ENCODE peak calls at places on chromosomes 3 and 15, in five cellular contexts. One of them, this sample, is unnamed.
A peak's percentile ranks its signal among the peaks of the same experiment; 100 is the strongest.

GRCh38 chr3:39748002-39748401 is 61.4 kb upstream of the MYRIP start:
- DNase-seq in Caco-2: no peak
- DNase-seq in stomach: no peak
- DNase-seq in thoracic aorta: no peak
- DNase-seq in fibroblast of lung: no peak
- DNase-seq in this sample: no peak

GRCh38 chr3:127444761-127445160 is 145.8 kb downstream of the TPRA1 start:
- DNase-seq in Caco-2: no peak
- DNase-seq in stomach: peak; percentile 14
- DNase-seq in thoracic aorta: no peak
- DNase-seq in fibroblast of lung: no peak
- DNase-seq in this sample: no peak

GRCh38 chr3:47016934-47017435 is 37.5 kb downstream of the NBEAL2 start:
- DNase-seq in Caco-2: no peak
- DNase-seq in stomach: no peak
- DNase-seq in thoracic aorta: no peak
- DNase-seq in fibroblast of lung: peak; percentile 53
- DNase-seq in this sample: peak; percentile 88

GRCh38 chr3:66053009-66053782 is 14.5 kb upstream of the MAGI1 start:
- DNase-seq in Caco-2: no peak
- DNase-seq in stomach: peak; percentile 61
- DNase-seq in thoracic aorta: no peak
- DNase-seq in fibroblast of lung: no peak
- DNase-seq in this sample: no peak

GRCh38 chr15:95894407-95894956 is 436.0 kb upstream of the NR2F2 start:
- DNase-seq in Caco-2: no peak
- DNase-seq in stomach: no peak
- DNase-seq in thoracic aorta: no peak
- DNase-seq in fibroblast of lung: peak; percentile 28
- DNase-seq in this sample: no peak

GRCh38 chr3:134364061-134364935 is 9.9 kb downstream of the AMOTL2 start:
- DNase-seq in Caco-2: peak; percentile 97
- DNase-seq in stomach: peak; percentile 94
- DNase-seq in thoracic aorta: peak; percentile 85
- DNase-seq in fibroblast of lung: peak; percentile 95
- DNase-seq in this sample: peak; percentile 99

GRCh38 chr3:185733980-185734724 is 90.7 kb downstream of the IGF2BP2 start:
- DNase-seq in Caco-2: peak; percentile 78
- DNase-seq in stomach: peak; percentile 59
- DNase-seq in thoracic aorta: no peak
- DNase-seq in fibroblast of lung: peak; percentile 89
- DNase-seq in this sample: peak; percentile 88

GRCh38 chr15:31550211-31550848 is 223.7 kb downstream of the KLF13 start:
- DNase-seq in Caco-2: no peak
- DNase-seq in stomach: no peak
- DNase-seq in thoracic aorta: no peak
- DNase-seq in fibroblast of lung: no peak
- DNase-seq in this sample: no peak

GRCh38 chr3:111924283-111924682 is 54.5 kb upstream of the ABHD10 start:
- DNase-seq in Caco-2: no peak
- DNase-seq in stomach: peak; percentile 86
- DNase-seq in thoracic aorta: peak; percentile 59
- DNase-seq in fibroblast of lung: no peak
- DNase-seq in this sample: no peak

GRCh38 chr3:46400000-46400734 is 6.7 kb downstream of the CCR5AS start:
- DNase-seq in Caco-2: no peak
- DNase-seq in stomach: no peak
- DNase-seq in thoracic aorta: no peak
- DNase-seq in fibroblast of lung: peak; percentile 74
- DNase-seq in this sample: peak; percentile 22

GRCh38 chr3:96814581-96815567 is at the start of gene EPHA6:
- DNase-seq in Caco-2: no peak
- DNase-seq in stomach: no peak
- DNase-seq in thoracic aorta: no peak
- DNase-seq in fibroblast of lung: no peak
- DNase-seq in this sample: no peak

GRCh38 chr3:137110392-137110996 is 152.7 kb downstream of the IL20RB start:
- DNase-seq in Caco-2: no peak
- DNase-seq in stomach: no peak
- DNase-seq in thoracic aorta: no peak
- DNase-seq in fibroblast of lung: peak; percentile 39
- DNase-seq in this sample: peak; percentile 26

GRCh38 chr15:69828181-69828828 is 269.4 kb downstream of the TLE3 start:
- DNase-seq in Caco-2: no peak
- DNase-seq in stomach: no peak
- DNase-seq in thoracic aorta: no peak
- DNase-seq in fibroblast of lung: no peak
- DNase-seq in this sample: no peak

GRCh38 chr3:65575376-65575840 is 463.3 kb downstream of the MAGI1 start:
- DNase-seq in Caco-2: no peak
- DNase-seq in stomach: no peak
- DNase-seq in thoracic aorta: no peak
- DNase-seq in fibroblast of lung: peak; percentile 96
- DNase-seq in this sample: peak; percentile 86

GRCh38 chr3:150449169-150449721 is 41.1 kb downstream of the TSC22D2 start:
- DNase-seq in Caco-2: no peak
- DNase-seq in stomach: no peak
- DNase-seq in thoracic aorta: no peak
- DNase-seq in fibroblast of lung: peak; percentile 74
- DNase-seq in this sample: peak; percentile 77

GRCh38 chr15:49040151-49040550 is 6.1 kb downstream of the SECISBP2L start:
- DNase-seq in Caco-2: no peak
- DNase-seq in stomach: no peak
- DNase-seq in thoracic aorta: no peak
- DNase-seq in fibroblast of lung: no peak
- DNase-seq in this sample: no peak

DNA sequence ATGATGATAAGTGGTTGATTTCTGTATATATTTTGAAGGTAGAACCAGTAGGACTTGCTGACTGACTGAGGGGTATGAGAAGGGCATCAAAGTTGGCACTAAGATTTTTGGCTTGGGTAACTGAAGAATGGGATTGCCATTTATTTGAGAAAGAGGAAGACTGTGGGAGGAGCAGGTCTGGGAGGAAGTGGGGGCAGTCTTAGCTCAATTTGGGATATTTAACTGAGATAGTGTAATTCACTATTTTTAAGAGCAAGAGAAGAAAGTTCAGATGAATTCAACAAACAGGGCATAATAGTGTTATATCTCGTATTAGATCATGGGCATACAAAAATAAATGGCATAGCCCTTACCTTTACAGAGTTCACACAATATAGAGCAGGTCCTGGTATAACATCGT is 1.7 kb downstream of the BUB1B start:
- DNase-seq in Caco-2: no peak
- DNase-seq in stomach: no peak
- DNase-seq in thoracic aorta: no peak
- DNase-seq in fibroblast of lung: no peak
- DNase-seq in this sample: no peak
- H3K4me3 ChIP-seq in Caco-2: peak overlapping the region; percentile 82
- H3K4me3 ChIP-seq in stomach: no peak overlapping the region
- H3K4me3 ChIP-seq in thoracic aorta: no peak overlapping the region
- H3K4me3 ChIP-seq in fibroblast of lung: peak overlapping the region; percentile 85
- H3K4me3 ChIP-seq in this sample: peak overlapping the region; percentile 96

DNA sequence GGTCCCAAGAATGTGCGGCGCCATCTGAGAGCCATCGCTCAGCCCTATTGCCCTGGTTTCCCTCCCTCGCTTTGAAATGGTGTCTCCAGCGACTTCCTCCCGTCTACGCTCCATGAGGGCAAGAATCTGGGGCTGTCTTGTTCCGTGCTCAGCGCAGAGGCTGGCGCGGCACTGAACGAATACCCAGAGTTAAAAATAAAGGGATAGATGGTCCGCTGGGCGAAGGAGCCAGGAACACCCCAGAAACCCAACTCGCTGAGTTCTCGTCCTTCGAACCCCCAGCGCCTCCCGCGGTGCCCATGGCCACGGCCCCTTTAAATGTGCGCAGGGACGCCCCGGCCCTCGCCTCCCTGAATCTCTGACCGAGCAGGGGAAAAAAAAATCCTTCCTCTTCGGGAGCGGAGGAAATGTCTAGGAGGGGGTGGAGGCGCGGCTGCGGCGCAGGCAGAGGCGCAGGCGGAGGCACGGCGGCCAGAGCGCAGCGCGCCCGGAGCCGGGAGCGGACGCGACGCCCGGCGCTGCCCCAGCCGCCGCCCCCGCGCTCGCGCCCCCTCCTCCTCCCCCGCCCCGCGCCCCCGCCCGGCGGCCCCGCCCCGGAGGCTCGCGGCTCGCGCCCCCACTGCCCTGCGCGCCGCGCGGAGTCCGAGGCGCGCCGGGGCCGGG is 8.6 kb upstream of the FGD5 start:
- DNase-seq in Caco-2: no peak
- DNase-seq in stomach: no peak
- DNase-seq in thoracic aorta: no peak
- DNase-seq in fibroblast of lung: no peak
- DNase-seq in this sample: no peak
- H3K4me3 ChIP-seq in Caco-2: peak overlapping the region; percentile 31
- H3K4me3 ChIP-seq in stomach: peak overlapping the region; percentile 63
- H3K4me3 ChIP-seq in thoracic aorta: peak overlapping the region; percentile 64
- H3K4me3 ChIP-seq in fibroblast of lung: no peak overlapping the region
- H3K4me3 ChIP-seq in this sample: no peak overlapping the region

GRCh38 chr3:123586131-123586530 is 1.3 kb upstream of the HACD2 start:
- DNase-seq in Caco-2: peak; percentile 72
- DNase-seq in stomach: peak; percentile 40
- DNase-seq in thoracic aorta: no peak
- DNase-seq in fibroblast of lung: peak; percentile 40
- DNase-seq in this sample: peak; percentile 63

GRCh38 chr3:123587399-123587798 is 2.5 kb upstream of the HACD2 start:
- DNase-seq in Caco-2: peak; percentile 49
- DNase-seq in stomach: no peak
- DNase-seq in thoracic aorta: no peak
- DNase-seq in fibroblast of lung: no peak
- DNase-seq in this sample: no peak

GRCh38 chr3:123595396-123595795 is 10.5 kb upstream of the HACD2 start:
- DNase-seq in Caco-2: no peak
- DNase-seq in stomach: no peak
- DNase-seq in thoracic aorta: no peak
- DNase-seq in fibroblast of lung: no peak
- DNase-seq in this sample: no peak

GRCh38 chr3:123586966-123587365 is 2.1 kb upstream of the HACD2 start:
- DNase-seq in Caco-2: peak; percentile 77
- DNase-seq in stomach: no peak
- DNase-seq in thoracic aorta: no peak
- DNase-seq in fibroblast of lung: no peak
- DNase-seq in this sample: peak; percentile 14

DNA sequence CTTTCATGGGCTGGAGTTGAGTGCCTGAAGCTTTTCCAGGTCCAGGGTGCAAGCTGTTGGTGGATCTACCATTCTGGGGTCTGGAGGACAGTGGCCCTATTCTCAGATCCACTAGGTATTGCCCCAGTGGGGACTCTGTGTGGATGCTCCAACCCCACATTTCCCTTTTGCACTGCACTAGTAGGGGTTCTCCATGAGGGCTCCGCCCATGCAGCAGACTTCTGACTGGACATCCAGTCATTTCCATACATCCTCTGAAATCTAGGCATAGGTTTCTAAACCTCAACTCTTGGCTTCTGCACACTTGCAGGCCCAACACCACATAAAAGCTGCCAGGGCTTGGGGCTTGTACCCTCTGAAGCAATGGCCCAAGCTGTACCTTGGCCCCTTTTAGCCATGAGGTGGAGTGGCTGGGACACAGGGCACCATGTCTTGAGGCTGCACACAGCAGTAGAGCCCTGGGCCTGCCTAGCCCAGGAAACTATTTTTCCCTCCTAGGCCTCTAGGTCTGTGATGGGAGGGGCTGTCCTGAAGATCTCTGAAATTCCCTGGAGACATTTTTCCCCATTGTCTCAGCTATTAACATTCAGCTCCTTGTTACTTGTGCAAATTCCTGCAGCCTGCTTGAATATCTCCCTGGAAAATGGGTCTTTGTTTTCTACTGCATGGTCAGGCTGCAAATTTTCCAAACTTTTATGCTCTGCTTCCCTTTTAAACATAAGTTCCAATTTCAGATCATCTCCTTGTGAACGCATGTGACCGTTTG is 6.0 kb upstream of the HACD2 start:
- DNase-seq in Caco-2: no peak
- DNase-seq in stomach: no peak
- DNase-seq in thoracic aorta: no peak
- DNase-seq in fibroblast of lung: no peak
- DNase-seq in this sample: no peak
- H3K4me3 ChIP-seq in Caco-2: no peak overlapping the region
- H3K4me3 ChIP-seq in stomach: no peak overlapping the region
- H3K4me3 ChIP-seq in thoracic aorta: no peak overlapping the region
- H3K4me3 ChIP-seq in fibroblast of lung: no peak overlapping the region
- H3K4me3 ChIP-seq in this sample: no peak overlapping the region

GRCh38 chr15:79478108-79478507 is 46.0 kb downstream of the MINAR1 start:
- DNase-seq in Caco-2: no peak
- DNase-seq in stomach: no peak
- DNase-seq in thoracic aorta: no peak
- DNase-seq in fibroblast of lung: no peak
- DNase-seq in this sample: no peak

GRCh38 chr15:79475312-79475711 is 43.2 kb downstream of the MINAR1 start:
- DNase-seq in Caco-2: no peak
- DNase-seq in stomach: no peak
- DNase-seq in thoracic aorta: no peak
- DNase-seq in fibroblast of lung: peak; percentile 22
- DNase-seq in this sample: peak; percentile 36

GRCh38 chr15:79467865-79468586 is 35.9 kb downstream of the MINAR1 start:
- DNase-seq in Caco-2: no peak
- DNase-seq in stomach: no peak
- DNase-seq in thoracic aorta: no peak
- DNase-seq in fibroblast of lung: no peak
- DNase-seq in this sample: no peak

GRCh38 chr15:79474252-79474651 is 42.1 kb downstream of the MINAR1 start:
- DNase-seq in Caco-2: no peak
- DNase-seq in stomach: no peak
- DNase-seq in thoracic aorta: no peak
- DNase-seq in fibroblast of lung: peak; percentile 61
- DNase-seq in this sample: peak; percentile 49

GRCh38 chr15:79472446-79472845 is 40.3 kb downstream of the MINAR1 start:
- DNase-seq in Caco-2: no peak
- DNase-seq in stomach: no peak
- DNase-seq in thoracic aorta: no peak
- DNase-seq in fibroblast of lung: no peak
- DNase-seq in this sample: no peak
- H3K4me3 ChIP-seq in Caco-2: no peak overlapping the region
- H3K4me3 ChIP-seq in stomach: no peak overlapping the region
- H3K4me3 ChIP-seq in thoracic aorta: no peak overlapping the region
- H3K4me3 ChIP-seq in fibroblast of lung: no peak overlapping the region
- H3K4me3 ChIP-seq in this sample: no peak overlapping the region

DNA sequence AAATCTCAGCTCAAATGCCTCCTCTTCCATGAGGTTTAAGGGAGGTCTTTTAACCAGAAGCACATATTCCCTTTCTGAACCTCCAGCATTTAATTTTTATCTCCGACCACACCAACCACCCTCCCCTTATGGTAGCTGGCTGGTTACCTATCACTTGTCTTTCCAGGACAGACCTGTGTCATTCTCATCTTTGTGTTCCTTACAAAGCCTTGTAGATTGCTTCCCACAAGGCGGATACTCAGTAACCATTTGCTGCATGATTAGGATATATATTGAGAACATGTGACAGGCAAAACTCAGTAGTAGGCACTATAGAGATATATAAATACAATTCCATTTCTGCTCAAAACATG is 119.5 kb downstream of the RPL22L1 start:
- DNase-seq in Caco-2: no peak
- DNase-seq in stomach: no peak
- DNase-seq in thoracic aorta: no peak
- DNase-seq in fibroblast of lung: no peak
- DNase-seq in this sample: no peak
- H3K4me3 ChIP-seq in Caco-2: no peak overlapping the region
- H3K4me3 ChIP-seq in stomach: no peak overlapping the region
- H3K4me3 ChIP-seq in thoracic aorta: no peak overlapping the region
- H3K4me3 ChIP-seq in fibroblast of lung: no peak overlapping the region
- H3K4me3 ChIP-seq in this sample: no peak overlapping the region